ENCODE peak calls at places on chromosomes 12 and 14, in six cellular contexts. E, K, Q, W, C and B are unnamed samples. For H3K4me1 and H3K27me3, the result is how much of the 10 kb centered on the place peaks cover.

GRCh38 chr14:64880382-64881121 is 845 bp upstream of the SPTB start:
- DNase-seq in Q (peak), E (peak), K (peak), C (no peak), W (peak), B (peak)

GRCh38 chr14:37434867-37435266 is 160.2 kb downstream of the FOXA1 start:
- DNase-seq in Q (no peak), W (no peak), K (no peak), E (no peak), C (no peak), B (no peak)

GRCh38 chr12:90809941-90810340 is 145.0 kb downstream of the CCER1 start:
- DNase-seq in E (no peak), W (no peak), K (no peak), Q (no peak), C (no peak), B (no peak)

GRCh38 chr14:95156765-95157194 is 549 bp downstream of the DICER1 start:
- DNase-seq in K (peak), W (peak), Q (peak), C (peak), E (no peak), B (peak)

GRCh38 chr14:74843653-74844052 is 32.3 kb downstream of the PROX2 start:
- DNase-seq in E (no peak), C (peak), Q (no peak), K (no peak), W (no peak), B (no peak)

GRCh38 chr12:125351788-125352187 is 286.6 kb downstream of the AACS start:
- DNase-seq in W (no peak), E (no peak), C (no peak), K (no peak), Q (no peak), B (no peak)

GRCh38 chr12:25319233-25319984 is 68.7 kb upstream of the KRAS start:
- DNase-seq in Q (no peak), K (no peak), W (no peak), C (no peak), E (no peak), B (no peak)

GRCh38 chr12:22624573-22624907 is 431 bp upstream of the ETNK1 start:
- DNase-seq in K (no peak), C (no peak), W (no peak), Q (no peak), E (no peak), B (no peak)

GRCh38 chr14:77088219-77088618 is 9.8 kb upstream of the CIPC start:
- DNase-seq in K (peak), C (no peak), Q (peak), E (no peak), W (no peak), B (peak)

GRCh38 chr12:64633940-64634337 is 23.6 kb downstream of the RASSF3 start:
- DNase-seq in E (no peak), C (peak), Q (peak), K (peak), W (no peak), B (peak)

GRCh38 chr14:89351364-89351957 is 65.6 kb downstream of the FOXN3 start:
- DNase-seq in Q (peak), C (peak), W (peak), K (no peak), E (no peak), B (peak)

DNA sequence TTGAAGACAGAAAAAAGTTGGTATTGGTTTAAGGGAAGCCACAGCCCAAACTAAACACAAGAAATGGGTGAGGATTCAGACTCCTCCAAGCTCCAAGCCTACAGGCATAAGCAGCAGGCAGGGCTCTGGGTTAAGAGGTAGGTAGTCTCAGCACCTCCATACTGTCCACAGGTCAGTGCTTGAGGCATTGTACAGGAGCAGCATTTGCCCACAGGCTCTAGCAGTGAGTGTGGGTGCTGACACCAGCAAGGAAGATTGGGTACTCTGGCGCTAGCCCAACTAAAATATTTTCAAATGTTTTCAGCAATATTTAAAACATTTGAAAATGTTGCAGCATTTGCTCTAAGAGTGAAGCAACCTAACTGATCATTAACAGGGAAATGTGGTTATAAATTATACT is 33.1 kb downstream of the FERMT2 start:
- DNase-seq in C (no peak), E (no peak), Q (no peak), W (no peak), K (no peak), B (no peak)
- H3K4me1 ChIP-seq in C (under half), E (under half), Q (half or more), W (under half), K (under half), B (under half)

GRCh38 chr14:97413991-97414717 is 617.0 kb downstream of the VRK1 start:
- DNase-seq in Q (no peak), C (no peak), W (no peak), E (peak), K (no peak), B (no peak)

GRCh38 chr14:97417331-97417730 is 620.1 kb downstream of the VRK1 start:
- DNase-seq in W (no peak), Q (no peak), K (no peak), C (no peak), E (no peak), B (no peak)

GRCh38 chr14:97416550-97416949 is 619.4 kb downstream of the VRK1 start:
- DNase-seq in W (no peak), K (no peak), Q (no peak), C (no peak), E (no peak), B (no peak)

GRCh38 chr14:97414718-97415098 is 617.5 kb downstream of the VRK1 start:
- DNase-seq in C (no peak), Q (no peak), W (no peak), E (no peak), K (no peak), B (no peak)

DNA sequence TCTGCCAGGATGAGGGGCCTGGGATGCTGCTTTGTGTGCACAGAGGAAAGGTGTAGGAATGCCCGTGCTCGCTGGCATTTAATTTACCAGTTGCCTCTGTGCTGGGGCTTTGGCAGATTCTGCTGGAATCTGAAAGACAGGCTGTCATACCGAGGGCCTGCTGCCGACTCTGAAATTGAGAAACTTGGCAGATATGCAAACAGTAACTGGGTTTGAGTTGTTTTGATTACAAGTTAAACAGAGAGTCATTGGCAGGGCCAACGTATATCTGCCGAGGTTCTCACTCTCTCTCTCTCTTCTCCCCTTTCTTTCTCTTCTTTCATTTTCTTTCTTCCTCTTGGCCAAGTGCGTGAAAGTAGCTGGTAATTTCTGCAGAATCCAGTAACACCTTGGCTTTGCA is 618.7 kb downstream of the VRK1 start:
- DNase-seq in C (no peak), E (no peak), Q (no peak), W (no peak), K (no peak), B (no peak)
- H3K27me3 ChIP-seq in C (under half), E (under half), Q (half or more), W (under half), K (under half), B (half or more)

GRCh38 chr14:70708717-70709570 is 67.2 kb downstream of the TTC9 start:
- DNase-seq in Q (no peak), C (no peak), W (no peak), K (no peak), E (no peak), B (no peak)
- TF ChIP-seq POLR2A in Q (no peak), C (no peak), W (no peak), K (no peak), E (no peak), B (no peak)

GRCh38 chr12:1591029-1591428 is 3.4 kb downstream of the FBXL14 start:
- DNase-seq in E (no peak), Q (no peak), C (no peak), K (no peak), W (no peak), B (peak)

GRCh38 chr12:1590083-1590979 is 4.0 kb downstream of the FBXL14 start:
- DNase-seq in C (peak), Q (no peak), K (peak), W (no peak), E (no peak), B (peak)

GRCh38 chr12:1593232-1594044 is 943 bp downstream of the FBXL14 start:
- DNase-seq in K (peak), E (no peak), Q (peak), C (no peak), W (peak), B (peak)

GRCh38 chr12:1592444-1593231 is 1.7 kb downstream of the FBXL14 start:
- DNase-seq in E (peak), K (peak), C (peak), Q (no peak), W (peak), B (peak)

GRCh38 chr12:1591543-1591942 is 2.8 kb downstream of the FBXL14 start:
- DNase-seq in C (peak), K (no peak), W (no peak), E (no peak), Q (no peak), B (no peak)
- H3K4me1 ChIP-seq in C (under half), K (half or more), W (under half), E (under half), Q (half or more), B (under half)

GRCh38 chr12:88450130-88450529 is 130.1 kb downstream of the KITLG start:
- DNase-seq in Q (no peak), E (no peak), W (no peak), K (no peak), C (no peak), B (no peak)

GRCh38 chr12:88458327-88458726 is 121.9 kb downstream of the KITLG start:
- DNase-seq in Q (no peak), W (no peak), K (no peak), E (no peak), C (no peak), B (no peak)

GRCh38 chr12:88451254-88451653 is 129.0 kb downstream of the KITLG start:
- DNase-seq in C (no peak), K (no peak), Q (no peak), E (no peak), W (no peak), B (no peak)

GRCh38 chr12:88448337-88448944 is 131.8 kb downstream of the KITLG start:
- DNase-seq in C (no peak), K (no peak), W (no peak), E (no peak), Q (peak), B (no peak)

DNA sequence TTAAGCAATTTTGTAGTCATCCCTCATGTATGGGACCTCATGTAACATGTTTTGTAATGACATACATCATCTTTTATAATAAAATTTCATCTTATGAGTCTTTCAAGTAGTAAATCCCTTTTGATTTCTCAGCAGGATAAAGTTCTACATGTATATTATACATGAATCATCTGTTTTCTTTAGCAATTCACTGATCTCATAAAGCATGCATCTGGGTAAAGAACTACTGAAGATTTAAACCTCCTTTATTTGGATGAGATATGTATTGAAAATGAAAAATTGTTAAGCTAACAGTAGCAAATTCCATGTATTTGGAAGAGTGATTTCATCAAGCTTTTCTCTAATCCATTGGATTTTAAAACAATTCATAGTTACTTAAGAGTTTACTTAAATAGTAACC is 126.9 kb downstream of the KITLG start:
- DNase-seq in K (no peak), W (no peak), E (no peak), C (peak), Q (no peak), B (no peak)
- H3K27me3 ChIP-seq in K (under half), W (under half), E (under half), C (under half), Q (under half), B (under half)

GRCh38 chr12:127360580-127360979 is 906.4 kb upstream of the TMEM132C start:
- DNase-seq in W (no peak), E (no peak), C (no peak), Q (no peak), K (no peak), B (no peak)

GRCh38 chr12:127363392-127363791 is 903.6 kb upstream of the TMEM132C start:
- DNase-seq in W (no peak), C (no peak), K (no peak), Q (no peak), E (no peak), B (no peak)

DNA sequence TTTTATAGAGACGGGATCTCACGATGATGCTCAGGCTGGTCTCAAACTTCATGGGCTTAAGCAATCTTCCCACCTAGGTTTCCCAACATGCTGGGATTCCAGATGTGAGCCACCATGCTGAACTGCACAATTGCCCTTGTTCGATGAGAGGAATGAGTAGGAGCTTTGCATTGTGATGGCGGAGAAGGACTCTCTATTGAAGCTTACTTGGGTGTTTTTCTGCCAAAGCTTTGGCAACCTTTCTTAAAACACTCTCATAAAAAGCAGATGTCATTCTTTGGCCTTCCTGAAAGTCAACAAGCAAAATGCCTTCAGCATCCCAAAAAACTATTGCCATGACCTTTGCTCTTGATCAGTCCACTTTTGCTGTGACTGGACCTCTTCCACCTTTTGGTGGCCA is 904.8 kb upstream of the TMEM132C start:
- DNase-seq in E (no peak), Q (no peak), W (no peak), K (no peak), C (no peak), B (no peak)
- TF ChIP-seq POLR2A in E (no peak), Q (no peak), W (no peak), K (no peak), C (no peak), B (no peak)

DNA sequence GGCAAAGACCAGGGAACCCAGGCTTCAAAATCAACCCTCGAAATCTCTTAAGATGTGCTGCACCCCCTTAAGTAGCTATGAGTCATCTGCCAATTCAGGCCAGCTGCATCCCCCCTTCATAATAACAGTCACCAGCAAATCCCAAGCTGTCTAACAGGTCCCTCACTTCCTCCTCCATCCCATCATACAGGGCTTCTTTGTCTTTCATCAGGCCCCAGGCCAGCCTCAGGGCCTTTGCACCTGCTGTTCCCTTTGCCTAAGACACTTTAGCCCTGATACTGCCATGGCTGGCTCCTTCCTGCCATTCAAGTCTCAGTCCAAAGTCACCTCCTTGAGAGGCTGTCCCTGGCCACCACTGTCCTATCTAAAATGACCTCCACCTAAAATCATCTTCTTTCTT is 4.0 kb downstream of the RASAL1 start:
- DNase-seq in E (peak), W (no peak), Q (no peak), C (no peak), K (no peak), B (no peak)
- H3K4me1 ChIP-seq in E (under half), W (under half), Q (under half), C (under half), K (under half), B (under half)

GRCh38 chr12:94954029-94954685 is 49.3 kb downstream of the NDUFA12 start:
- DNase-seq in E (peak), C (peak), W (no peak), Q (no peak), K (no peak), B (peak)

GRCh38 chr12:94952325-94952724 is 51.2 kb downstream of the NDUFA12 start:
- DNase-seq in C (no peak), W (no peak), E (no peak), Q (no peak), K (peak), B (no peak)

GRCh38 chr12:94942663-94943062 is 60.8 kb downstream of the NDUFA12 start:
- DNase-seq in W (no peak), K (no peak), C (no peak), E (no peak), Q (no peak), B (no peak)

GRCh38 chr12:94951071-94951639 is 52.3 kb downstream of the NDUFA12 start:
- DNase-seq in W (no peak), Q (no peak), E (peak), C (no peak), K (no peak), B (no peak)

DNA sequence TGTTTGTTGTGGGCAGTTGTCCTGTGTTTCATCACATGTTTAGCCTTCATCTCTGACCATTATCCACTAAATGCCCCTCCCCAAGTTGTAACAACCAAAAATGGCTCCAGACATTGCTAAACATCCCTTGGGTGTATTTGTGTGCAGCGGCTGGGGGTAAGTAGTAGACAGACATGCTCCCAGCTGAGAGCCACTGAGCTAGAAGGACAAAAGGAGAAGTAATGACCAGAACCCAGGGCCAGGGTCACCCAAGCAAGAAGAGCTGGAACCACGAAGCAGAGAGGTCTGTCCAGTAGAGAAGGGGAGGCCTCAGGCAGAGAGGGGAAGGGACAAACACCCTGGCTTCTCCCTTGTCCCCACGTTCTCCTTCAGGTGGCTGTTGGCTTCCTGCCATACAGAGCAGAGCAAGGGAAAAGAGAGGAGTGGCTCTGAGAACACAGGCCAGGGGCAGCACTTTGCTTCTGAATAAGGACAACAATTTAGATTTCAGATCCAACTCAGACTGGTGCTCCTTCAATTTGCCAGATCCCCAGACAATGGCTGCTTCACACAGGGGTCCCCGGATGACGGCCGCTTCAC is 55.2 kb downstream of the NDUFA12 start:
- DNase-seq in C (no peak), Q (no peak), W (no peak), K (peak), E (no peak), B (no peak)
- H3K27me3 ChIP-seq in C (under half), Q (under half), W (under half), K (under half), E (under half), B (under half)

DNA sequence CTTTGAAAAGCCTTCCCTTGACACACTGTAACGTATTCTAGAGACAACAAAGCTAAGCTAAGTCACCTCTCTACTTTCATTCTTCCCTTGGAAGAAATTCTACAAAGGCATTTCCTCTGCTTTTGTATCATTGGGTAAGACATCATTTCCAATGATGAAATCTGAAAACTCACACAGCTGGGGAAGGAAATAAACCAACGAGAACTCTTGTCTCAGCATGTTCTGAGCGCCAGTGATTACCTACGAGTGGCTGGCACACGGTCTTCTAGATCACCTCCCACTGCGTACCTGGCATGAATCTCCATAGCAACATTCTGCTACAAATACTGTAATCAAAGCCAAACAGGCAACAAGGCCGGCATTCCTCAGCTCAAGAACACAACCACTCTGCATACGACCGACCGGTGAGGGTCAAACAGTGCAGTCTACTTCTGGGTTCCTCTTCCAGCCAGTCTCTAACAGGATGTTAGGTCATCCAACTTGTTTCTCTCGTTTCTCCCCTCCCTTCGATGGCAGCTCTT is 7.6 kb downstream of the VPS37B start:
- DNase-seq in K (peak), W (peak), Q (peak), E (no peak), C (peak), B (peak)
- TF ChIP-seq POLR2A in K (no peak), W (peak), Q (no peak), E (no peak), C (no peak), B (peak)

GRCh38 chr12:106109168-106109910 is 29.4 kb downstream of the NUAK1 start:
- DNase-seq in E (no peak), W (no peak), C (no peak), K (no peak), Q (no peak), B (no peak)

GRCh38 chr12:106107566-106107965 is 31.2 kb downstream of the NUAK1 start:
- DNase-seq in W (no peak), C (peak), Q (no peak), E (no peak), K (no peak), B (no peak)

GRCh38 chr12:106106129-106106566 is 32.6 kb downstream of the NUAK1 start:
- DNase-seq in E (no peak), K (no peak), C (no peak), Q (no peak), W (no peak), B (no peak)

GRCh38 chr12:106108187-106108816 is 30.5 kb downstream of the NUAK1 start:
- DNase-seq in E (no peak), K (no peak), Q (no peak), C (peak), W (no peak), B (peak)

DNA sequence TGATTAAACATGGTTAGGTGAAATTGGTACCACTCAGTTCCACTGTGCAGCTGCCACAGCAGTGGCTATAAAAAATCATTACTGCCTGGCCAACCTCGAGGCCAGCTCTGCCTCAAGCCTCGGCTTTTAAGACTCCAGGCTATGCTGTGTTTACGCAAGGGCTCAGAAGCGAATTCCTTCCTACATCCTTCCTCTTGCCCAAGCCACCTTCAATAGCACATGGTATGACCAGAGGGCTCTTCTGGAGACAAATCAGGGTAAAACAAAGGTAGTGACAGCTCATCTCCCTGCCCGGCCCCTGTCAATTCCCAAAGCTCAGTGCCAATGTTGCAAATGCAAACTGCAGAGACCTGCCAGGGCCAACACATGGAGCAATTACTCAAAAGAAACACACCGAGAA is 31.9 kb downstream of the NUAK1 start:
- DNase-seq in C (peak), K (no peak), E (no peak), W (no peak), Q (no peak), B (no peak)
- H3K4me1 ChIP-seq in C (under half), K (under half), E (under half), W (under half), Q (under half), B (under half)